ENCODE peak calls at places on chromosome 22, in four cellular contexts. Q, M, S and X are unnamed samples.

GRCh38 chr22:41687901-41688364 is 734 bp downstream of the SNU13 start:
- DNase-seq in Q (peak), M (no peak), S (peak), X (peak)

GRCh38 chr22:19620742-19621371 is 93.4 kb upstream of the SEPTIN5 start:
- DNase-seq in Q (no peak), M (no peak), S (no peak), X (peak)

GRCh38 chr22:30344447-30345200 is 12.1 kb downstream of the SF3A1 start:
- DNase-seq in Q (no peak), M (no peak), S (no peak), X (no peak)

GRCh38 chr22:50342651-50343540 is at the start of gene PPP6R2:
- DNase-seq in Q (peak), M (no peak), S (peak), X (peak)

GRCh38 chr22:46262449-46263207 is 515 bp downstream of the PKDREJ start:
- DNase-seq in Q (peak), M (no peak), S (no peak), X (peak)

GRCh38 chr22:42959472-42960145 is 55.3 kb downstream of the PACSIN2 start:
- DNase-seq in Q (peak), M (no peak), S (peak), X (peak)

GRCh38 chr22:37659066-37659896 is 758 bp downstream of the PDXP start:
- DNase-seq in Q (no peak), M (no peak), S (peak), X (no peak)

GRCh38 chr22:21713428-21714058 is 22.1 kb downstream of the YPEL1 start:
- DNase-seq in Q (no peak), M (peak), S (no peak), X (no peak)

GRCh38 chr22:33871935-33872334 is 48.3 kb downstream of the LARGE1 start:
- DNase-seq in Q (peak), M (no peak), S (no peak), X (no peak)

GRCh38 chr22:42303304-42304020 is 33.0 kb upstream of the TCF20 start:
- DNase-seq in Q (no peak), M (no peak), S (no peak), X (no peak)

GRCh38 chr22:20244250-20244648 is 23.9 kb downstream of the RTN4R start:
- DNase-seq in Q (no peak), M (no peak), S (no peak), X (no peak)

GRCh38 chr22:36369922-36370781 is 17.6 kb downstream of the MYH9 start:
- DNase-seq in Q (peak), M (no peak), S (peak), X (peak)

GRCh38 chr22:37870273-37870672 is 21.1 kb downstream of the EIF3L start:
- DNase-seq in Q (peak), M (no peak), S (no peak), X (no peak)

GRCh38 chr22:44202261-44202789 is 21.6 kb downstream of the PARVG start:
- DNase-seq in Q (peak), M (no peak), S (no peak), X (no peak)

GRCh38 chr22:36356708-36357694 is 30.8 kb downstream of the MYH9 start:
- DNase-seq in Q (peak), M (no peak), S (no peak), X (no peak)

GRCh38 chr22:28442264-28442950 is 237.2 kb downstream of the TTC28 start:
- DNase-seq in Q (peak), M (no peak), S (peak), X (peak)

GRCh38 chr22:23098230-23098705 is 27.9 kb downstream of the GNAZ start:
- DNase-seq in Q (no peak), M (no peak), S (no peak), X (no peak)

GRCh38 chr22:35746946-35747703 is 29.5 kb downstream of the APOL5 start:
- DNase-seq in Q (peak), M (no peak), S (no peak), X (no peak)

GRCh38 chr22:47787501-47788227 is 1025.2 kb downstream of the TBC1D22A start:
- DNase-seq in Q (no peak), M (no peak), S (no peak), X (no peak)

GRCh38 chr22:19040581-19041402 is 81.4 kb downstream of the DGCR2 start:
- DNase-seq in Q (no peak), M (no peak), S (no peak), X (no peak)

GRCh38 chr22:45318558-45319318 is 9.0 kb downstream of the FAM118A start:
- DNase-seq in Q (peak), M (peak), S (no peak), X (peak)

GRCh38 chr22:28923826-28924732 is 40.7 kb downstream of the ZNRF3 start:
- DNase-seq in Q (no peak), M (no peak), S (no peak), X (no peak)

GRCh38 chr22:43343262-43343988 is at the start of gene SCUBE1:
- DNase-seq in Q (no peak), M (no peak), S (peak), X (peak)

GRCh38 chr22:29225422-29226090 is 19.9 kb downstream of the EMID1 start:
- DNase-seq in Q (peak), M (no peak), S (no peak), X (peak)

GRCh38 chr22:46122980-46123693 is 27.2 kb upstream of the PPARA start:
- DNase-seq in Q (no peak), M (no peak), S (no peak), X (no peak)

GRCh38 chr22:41780714-41781507 is 19.6 kb upstream of the CCDC134 start:
- DNase-seq in Q (peak), M (peak), S (peak), X (peak)

GRCh38 chr22:29041408-29041807 is 20.2 kb downstream of the C22orf31 start:
- DNase-seq in Q (peak), M (no peak), S (no peak), X (peak)

GRCh38 chr22:27476729-27477128 is 324.8 kb downstream of the MN1 start:
- DNase-seq in Q (peak), M (no peak), S (no peak), X (no peak)

GRCh38 chr22:42946551-42947198 is 68.3 kb downstream of the PACSIN2 start:
- DNase-seq in Q (no peak), M (no peak), S (no peak), X (no peak)

GRCh38 chr22:19548964-19549363 is 24.8 kb upstream of the CLDN5 start:
- DNase-seq in Q (no peak), M (no peak), S (no peak), X (no peak)

GRCh38 chr22:37428649-37429586 is 1.6 kb upstream of the ELFN2 start:
- DNase-seq in Q (peak), M (no peak), S (peak), X (peak)

DNA sequence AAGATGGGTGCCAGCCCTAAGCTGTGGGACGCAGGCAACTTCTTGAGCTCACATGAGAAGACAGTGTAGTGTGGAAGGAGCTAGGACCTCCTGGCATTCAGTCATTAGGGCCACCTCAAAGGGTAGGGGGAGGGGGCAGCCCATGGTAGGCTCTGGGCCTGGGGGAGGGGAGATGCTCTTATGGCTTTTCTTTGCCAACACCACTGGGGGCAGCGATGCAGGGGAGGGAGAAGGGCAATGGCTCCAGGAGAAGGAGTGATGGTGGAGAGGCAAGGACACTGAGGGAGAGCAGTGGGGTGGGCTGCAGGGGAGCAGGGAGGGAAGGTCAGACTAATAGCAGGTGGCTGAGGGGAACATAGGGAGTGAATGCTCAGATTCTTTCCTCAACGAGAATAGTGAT is 63.3 kb upstream of the SUSD2 start:
- DNase-seq in Q (no peak), M (no peak), S (no peak), X (no peak)
- TF ChIP-seq FOS in Q (no peak), M (no peak), S (no peak), X (no peak)

DNA sequence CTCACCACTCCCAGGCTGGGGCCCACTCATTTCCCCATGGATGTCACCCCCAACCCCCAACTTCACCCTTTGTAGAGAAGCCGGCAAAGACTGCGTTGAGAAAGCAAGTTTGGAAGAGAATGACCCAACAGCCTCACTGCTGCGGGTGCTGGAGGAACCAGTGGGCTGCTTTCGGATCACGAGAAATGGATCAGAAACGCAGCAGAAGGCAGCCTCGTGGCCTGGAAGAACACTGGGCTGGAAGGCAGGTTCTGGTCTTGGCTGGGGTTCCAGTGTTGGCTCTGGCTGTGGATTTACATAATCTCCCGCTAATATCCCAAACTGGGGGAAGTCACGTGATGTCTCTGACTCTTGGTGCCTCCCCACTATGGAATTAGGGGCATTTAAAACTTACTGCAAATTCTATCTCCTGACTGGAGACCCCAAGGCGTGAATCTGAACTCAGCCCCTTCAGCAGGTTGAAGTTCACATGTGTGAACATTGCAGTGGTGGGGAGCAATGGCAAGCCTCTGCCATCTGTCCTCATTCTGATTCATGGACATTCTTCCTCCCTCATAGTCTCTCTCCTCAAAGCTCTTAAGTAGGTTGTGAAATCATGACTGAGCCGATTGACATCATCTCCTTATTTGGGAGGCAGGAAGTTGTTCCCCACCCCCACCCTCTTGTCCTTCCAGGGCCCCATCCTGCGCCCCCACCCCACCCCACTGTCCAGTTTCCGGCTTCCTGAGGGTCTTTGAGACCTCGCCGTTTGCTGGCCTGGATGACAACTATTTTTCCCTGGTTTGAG is 37.0 kb upstream of the TIMP3 start:
- DNase-seq in Q (peak), M (no peak), S (peak), X (no peak)
- TF ChIP-seq FOS in Q (peak), M (no peak), S (no peak), X (no peak)

DNA sequence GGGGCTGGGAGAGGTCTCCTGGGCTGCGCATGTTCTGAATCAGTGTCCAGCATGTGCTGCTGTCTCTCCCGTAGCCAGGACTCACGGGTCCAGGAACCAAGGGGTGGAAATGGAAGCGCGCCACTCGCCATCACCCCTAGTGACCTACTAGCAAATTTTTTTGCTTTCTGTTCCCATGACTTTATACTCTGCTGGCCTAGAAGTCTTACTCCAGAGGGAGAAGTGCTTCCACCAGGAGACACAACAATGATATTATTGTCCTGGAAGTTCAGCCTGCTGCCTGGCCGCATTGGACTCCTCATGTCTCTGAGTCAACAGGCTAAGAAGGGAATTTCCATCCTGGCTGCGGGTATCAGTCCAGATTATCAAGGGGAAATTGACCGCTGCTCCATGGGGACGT is 729.7 kb downstream of the BRD1 start:
- DNase-seq in Q (no peak), M (no peak), S (no peak), X (no peak)
- TF ChIP-seq FOS in Q (no peak), M (no peak), S (no peak), X (no peak)

GRCh38 chr22:39444247-39444800 is 12.5 kb upstream of the MGAT3 start:
- DNase-seq in Q (no peak), M (no peak), S (no peak), X (no peak)

GRCh38 chr22:39444937-39445465 is 11.8 kb upstream of the MGAT3 start:
- DNase-seq in Q (no peak), M (no peak), S (no peak), X (no peak)

GRCh38 chr22:39443416-39443815 is 13.4 kb upstream of the MGAT3 start:
- DNase-seq in Q (no peak), M (no peak), S (no peak), X (no peak)

GRCh38 chr22:39448205-39449054 is 8.4 kb upstream of the MGAT3 start:
- DNase-seq in Q (no peak), M (no peak), S (peak), X (no peak)

GRCh38 chr22:39446239-39446721 is 10.5 kb upstream of the MGAT3 start:
- DNase-seq in Q (no peak), M (peak), S (peak), X (no peak)
- TF ChIP-seq FOS in Q (no peak), M (no peak), S (no peak), X (no peak)

DNA sequence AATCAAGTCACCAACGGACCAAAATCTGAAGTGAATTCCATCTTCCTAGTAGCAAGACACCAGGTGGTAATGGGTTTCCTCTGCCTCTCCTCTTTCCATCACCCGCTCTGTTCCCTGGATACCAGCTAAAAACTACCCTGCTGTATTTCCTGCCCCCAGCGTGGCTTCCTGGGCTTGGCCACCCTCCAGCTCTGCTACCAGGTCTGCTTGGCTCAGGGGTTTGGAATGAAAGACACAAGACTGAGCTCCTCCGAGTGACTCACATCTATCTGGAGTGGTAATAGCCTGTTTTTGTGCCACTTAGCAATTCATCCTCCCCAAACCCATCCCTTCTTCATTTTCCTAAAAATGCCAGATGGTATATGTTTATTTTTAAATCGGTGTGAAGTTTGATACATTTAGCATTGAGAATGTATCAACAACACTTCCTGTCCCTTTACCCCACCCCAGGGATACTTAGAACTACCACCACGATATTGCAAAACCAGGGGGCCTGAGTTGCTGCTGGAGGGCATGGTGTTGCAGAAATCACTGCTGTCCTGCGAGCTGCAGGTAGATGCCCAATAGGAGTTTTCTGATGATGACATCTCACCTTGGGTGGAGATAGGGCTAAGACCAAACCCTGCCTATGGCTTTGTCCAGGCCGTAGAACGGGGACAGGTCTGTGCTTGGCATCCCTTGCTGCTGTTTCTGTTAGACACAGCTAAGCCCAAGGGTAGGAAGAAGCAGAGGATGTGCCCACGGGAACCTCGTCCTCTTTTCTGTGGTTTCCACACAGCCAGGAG is 7.5 kb upstream of the MICAL3 start:
- DNase-seq in Q (peak), M (no peak), S (no peak), X (no peak)
- TF ChIP-seq FOS in Q (peak), M (no peak), S (no peak), X (no peak)